ENCODE peak calls at places on chromosomes 12 and 14, in four cellular contexts. One of them, this sample, is unnamed.

GRCh38 chr12:122185079-122185478 is 2.2 kb downstream of the LRRC43 start:
- DNase-seq in HepG2: no peak
- DNase-seq in WTC11: no peak
- DNase-seq in K562: no peak
- DNase-seq in this sample: no peak

GRCh38 chr12:69070319-69071090 is 137.5 kb upstream of the CPM start:
- DNase-seq in WTC11: peak; percentile 69
- DNase-seq in HepG2: peak; percentile 56
- DNase-seq in K562: peak; percentile 66
- DNase-seq in this sample: peak; percentile 70

GRCh38 chr12:2944401-2945047 is 14.7 kb upstream of the TEAD4 start:
- DNase-seq in HepG2: peak; percentile 46
- DNase-seq in WTC11: peak; percentile 90
- DNase-seq in K562: peak; percentile 64
- DNase-seq in this sample: peak; percentile 66

GRCh38 chr12:49519574-49519936 is 19.3 kb upstream of the KCNH3 start:
- DNase-seq in WTC11: no peak
- DNase-seq in K562: no peak
- DNase-seq in HepG2: no peak
- DNase-seq in this sample: no peak

GRCh38 chr12:48968467-48968866 is 3.1 kb downstream of the WNT10B start:
- DNase-seq in WTC11: no peak
- DNase-seq in HepG2: no peak
- DNase-seq in K562: no peak
- DNase-seq in this sample: no peak

GRCh38 chr12:55720071-55720564 is at the start of gene RDH5:
- DNase-seq in HepG2: peak; percentile 83
- DNase-seq in K562: no peak
- DNase-seq in WTC11: no peak
- DNase-seq in this sample: no peak

GRCh38 chr14:32074887-32075572 is 2.1 kb upstream of the ARHGAP5 start:
- DNase-seq in WTC11: no peak
- DNase-seq in K562: no peak
- DNase-seq in HepG2: peak; percentile 23
- DNase-seq in this sample: no peak

GRCh38 chr12:57522887-57523705 is 472 bp downstream of the MBD6 start:
- DNase-seq in HepG2: no peak
- DNase-seq in K562: peak; percentile 84
- DNase-seq in WTC11: peak; percentile 72
- DNase-seq in this sample: no peak

GRCh38 chr12:22467190-22467589 is 77.2 kb downstream of the C2CD5 start:
- DNase-seq in WTC11: no peak
- DNase-seq in HepG2: no peak
- DNase-seq in K562: no peak
- DNase-seq in this sample: no peak

GRCh38 chr14:24065408-24065807 is 6.0 kb upstream of the CPNE6 start:
- DNase-seq in K562: no peak
- DNase-seq in WTC11: no peak
- DNase-seq in HepG2: no peak
- DNase-seq in this sample: no peak

GRCh38 chr12:113315358-113315757 is 19.6 kb downstream of the SLC8B1 start:
- DNase-seq in HepG2: no peak
- DNase-seq in WTC11: no peak
- DNase-seq in K562: no peak
- DNase-seq in this sample: no peak

GRCh38 chr12:87866602-87867292 is 162.5 kb downstream of the C12orf50 start:
- DNase-seq in K562: no peak
- DNase-seq in HepG2: peak; percentile 14
- DNase-seq in WTC11: no peak
- DNase-seq in this sample: peak; percentile 34

GRCh38 chr14:51304428-51304827 is 64.4 kb downstream of the TMX1 start:
- DNase-seq in WTC11: no peak
- DNase-seq in K562: no peak
- DNase-seq in HepG2: no peak
- DNase-seq in this sample: no peak

GRCh38 chr12:25089738-25090137 is 105.2 kb downstream of the DNAI7 start:
- DNase-seq in HepG2: no peak
- DNase-seq in K562: no peak
- DNase-seq in WTC11: no peak
- DNase-seq in this sample: no peak

GRCh38 chr12:47085815-47086252 is 6.1 kb upstream of the AMIGO2 start:
- DNase-seq in K562: peak; percentile 78
- DNase-seq in HepG2: peak; percentile 41
- DNase-seq in WTC11: no peak
- DNase-seq in this sample: peak; percentile 94

GRCh38 chr12:67925551-67925950 is 63.7 kb upstream of the IFNG-AS1 start:
- DNase-seq in K562: no peak
- DNase-seq in WTC11: no peak
- DNase-seq in HepG2: no peak
- DNase-seq in this sample: no peak

GRCh38 chr12:41521872-41522379 is 333.8 kb downstream of the PDZRN4 start:
- DNase-seq in WTC11: no peak
- DNase-seq in HepG2: no peak
- DNase-seq in K562: no peak
- DNase-seq in this sample: no peak

GRCh38 chr12:53506450-53506785 is 866 bp downstream of the NPFF start:
- DNase-seq in WTC11: no peak
- DNase-seq in K562: no peak
- DNase-seq in HepG2: no peak
- DNase-seq in this sample: no peak

GRCh38 chr14:64503184-64503433 is 529 bp downstream of the ZBTB25 start:
- DNase-seq in HepG2: no peak
- DNase-seq in WTC11: no peak
- DNase-seq in K562: no peak
- DNase-seq in this sample: no peak

GRCh38 chr14:76715102-76715926 is 46.0 kb upstream of the VASH1 start:
- DNase-seq in WTC11: no peak
- DNase-seq in HepG2: no peak
- DNase-seq in K562: peak; percentile 60
- DNase-seq in this sample: no peak

GRCh38 chr12:122489038-122489437 is 11.7 kb downstream of the ZCCHC8 start:
- DNase-seq in K562: peak; percentile 56
- DNase-seq in WTC11: no peak
- DNase-seq in HepG2: peak; percentile 91
- DNase-seq in this sample: no peak

GRCh38 chr12:96386794-96387193 is 13.4 kb downstream of the CDK17 start:
- DNase-seq in HepG2: no peak
- DNase-seq in K562: no peak
- DNase-seq in WTC11: no peak
- DNase-seq in this sample: no peak

GRCh38 chr12:9651265-9651729 is 18.2 kb upstream of the CLEC2D start:
- DNase-seq in K562: peak; percentile 60
- DNase-seq in HepG2: no peak
- DNase-seq in WTC11: no peak
- DNase-seq in this sample: no peak

GRCh38 chr12:128643106-128643651 is 180.6 kb downstream of the SLC15A4 start:
- DNase-seq in WTC11: no peak
- DNase-seq in HepG2: no peak
- DNase-seq in K562: no peak
- DNase-seq in this sample: no peak

GRCh38 chr12:52645120-52645761 is 6.8 kb downstream of the KRT2 start:
- DNase-seq in HepG2: no peak
- DNase-seq in WTC11: no peak
- DNase-seq in K562: peak; percentile 39
- DNase-seq in this sample: no peak

GRCh38 chr14:93281937-93282336 is 50.9 kb downstream of the BTBD7 start:
- DNase-seq in WTC11: no peak
- DNase-seq in HepG2: no peak
- DNase-seq in K562: no peak
- DNase-seq in this sample: no peak

GRCh38 chr12:105069936-105070702 is 14.1 kb downstream of the ALDH1L2 start:
- DNase-seq in K562: no peak
- DNase-seq in WTC11: no peak
- DNase-seq in HepG2: no peak
- DNase-seq in this sample: no peak

GRCh38 chr12:2183556-2184541 is 131.1 kb downstream of the CACNA1C start:
- DNase-seq in WTC11: no peak
- DNase-seq in K562: no peak
- DNase-seq in HepG2: peak; percentile 11
- DNase-seq in this sample: peak; percentile 13

GRCh38 chr14:101380512-101380911 is 180.8 kb upstream of the DIO3 start:
- DNase-seq in WTC11: no peak
- DNase-seq in K562: no peak
- DNase-seq in HepG2: no peak
- DNase-seq in this sample: no peak

GRCh38 chr14:62313228-62313627 is 551.0 kb downstream of the SNAPC1 start:
- DNase-seq in K562: no peak
- DNase-seq in WTC11: no peak
- DNase-seq in HepG2: no peak
- DNase-seq in this sample: no peak

GRCh38 chr12:9509464-9510166 is 98.1 kb downstream of the KLRB1 start:
- DNase-seq in WTC11: no peak
- DNase-seq in K562: no peak
- DNase-seq in HepG2: no peak
- DNase-seq in this sample: no peak

GRCh38 chr12:51371295-51371953 is 19.8 kb downstream of the GALNT6 start:
- DNase-seq in K562: no peak
- DNase-seq in WTC11: peak; percentile 29
- DNase-seq in HepG2: peak; percentile 84
- DNase-seq in this sample: peak; percentile 90

GRCh38 chr14:90198541-90198940 is 57.8 kb upstream of the PSMC1 start:
- DNase-seq in HepG2: no peak
- DNase-seq in WTC11: no peak
- DNase-seq in K562: no peak
- DNase-seq in this sample: no peak

GRCh38 chr12:40137252-40137651 is 31.4 kb upstream of the SLC2A13 start:
- DNase-seq in HepG2: no peak
- DNase-seq in WTC11: no peak
- DNase-seq in K562: no peak
- DNase-seq in this sample: no peak

GRCh38 chr12:26713885-26714383 is 119.1 kb downstream of the ITPR2 start:
- DNase-seq in HepG2: no peak
- DNase-seq in WTC11: no peak
- DNase-seq in K562: no peak
- DNase-seq in this sample: no peak

GRCh38 chr14:102493585-102493984 is 16.0 kb downstream of the ANKRD9 start:
- DNase-seq in HepG2: no peak
- DNase-seq in WTC11: no peak
- DNase-seq in K562: no peak
- DNase-seq in this sample: no peak

GRCh38 chr12:54870048-54870447 is 15.7 kb downstream of the MUCL1 start:
- DNase-seq in K562: no peak
- DNase-seq in WTC11: no peak
- DNase-seq in HepG2: no peak
- DNase-seq in this sample: no peak

GRCh38 chr12:117120787-117121186 is 21.6 kb upstream of the TESC start:
- DNase-seq in WTC11: no peak
- DNase-seq in K562: no peak
- DNase-seq in HepG2: no peak
- DNase-seq in this sample: no peak

GRCh38 chr12:117114784-117115183 is 15.6 kb upstream of the TESC start:
- DNase-seq in HepG2: no peak
- DNase-seq in WTC11: no peak
- DNase-seq in K562: no peak
- DNase-seq in this sample: no peak

GRCh38 chr12:117118838-117119591 is 19.8 kb upstream of the TESC start:
- DNase-seq in WTC11: peak; percentile 52
- DNase-seq in K562: no peak
- DNase-seq in HepG2: peak; percentile 44
- DNase-seq in this sample: no peak

GRCh38 chr12:117121456-117121855 is 22.2 kb upstream of the TESC start:
- DNase-seq in K562: no peak
- DNase-seq in HepG2: no peak
- DNase-seq in WTC11: no peak
- DNase-seq in this sample: no peak

GRCh38 chr12:117119592-117120198 is 20.5 kb upstream of the TESC start:
- DNase-seq in WTC11: peak; percentile 69
- DNase-seq in K562: peak; percentile 72
- DNase-seq in HepG2: peak; percentile 59
- DNase-seq in this sample: peak; percentile 72
- TF ChIP-seq HMGXB4 in WTC11: no peak
- TF ChIP-seq HMGXB4 in K562: no peak
- TF ChIP-seq HMGXB4 in HepG2: peak; percentile 55
- TF ChIP-seq HMGXB4 in this sample: no peak

DNA sequence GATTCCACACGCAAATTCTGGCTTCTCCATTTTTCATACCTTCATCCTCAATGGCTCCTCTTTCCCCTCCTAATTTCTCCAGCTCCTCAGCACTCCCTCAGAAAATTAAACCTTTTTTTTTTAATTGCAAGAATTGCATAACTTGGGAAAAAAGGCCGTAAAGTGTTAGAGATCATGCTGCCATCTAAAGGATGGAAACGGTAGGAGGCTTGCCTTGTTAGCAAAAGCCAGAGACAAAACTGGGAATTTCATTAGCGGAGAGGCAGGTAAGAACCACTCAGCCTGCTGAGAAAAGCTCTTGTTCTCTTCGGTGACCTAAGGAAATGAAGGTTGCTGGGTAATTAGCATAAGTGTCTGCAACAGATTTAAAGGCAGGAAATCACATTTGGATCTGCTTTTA is 204.3 kb downstream of the AEBP2 start:
- DNase-seq in WTC11: no peak
- DNase-seq in K562: peak; percentile 3
- DNase-seq in HepG2: peak; percentile 5
- DNase-seq in this sample: peak; percentile 69
- TF ChIP-seq HMGXB4 in WTC11: no peak
- TF ChIP-seq HMGXB4 in K562: no peak
- TF ChIP-seq HMGXB4 in HepG2: no peak
- TF ChIP-seq HMGXB4 in this sample: no peak

GRCh38 chr14:86782092-86782580 is 1210.8 kb downstream of the GALC start:
- DNase-seq in K562: no peak
- DNase-seq in WTC11: no peak
- DNase-seq in HepG2: no peak
- DNase-seq in this sample: no peak
- TF ChIP-seq HMGXB4 in K562: no peak
- TF ChIP-seq HMGXB4 in WTC11: no peak
- TF ChIP-seq HMGXB4 in HepG2: no peak
- TF ChIP-seq HMGXB4 in this sample: no peak

GRCh38 chr14:70653662-70654061 is 11.9 kb downstream of the TTC9 start:
- DNase-seq in HepG2: no peak
- DNase-seq in K562: no peak
- DNase-seq in WTC11: no peak
- DNase-seq in this sample: no peak

GRCh38 chr14:70652871-70653270 is 11.2 kb downstream of the TTC9 start:
- DNase-seq in WTC11: no peak
- DNase-seq in K562: no peak
- DNase-seq in HepG2: no peak
- DNase-seq in this sample: no peak

GRCh38 chr14:70658899-70659298 is 17.2 kb downstream of the TTC9 start:
- DNase-seq in HepG2: no peak
- DNase-seq in K562: no peak
- DNase-seq in WTC11: no peak
- DNase-seq in this sample: no peak

GRCh38 chr14:70654609-70655008 is 12.9 kb downstream of the TTC9 start:
- DNase-seq in K562: no peak
- DNase-seq in HepG2: no peak
- DNase-seq in WTC11: no peak
- DNase-seq in this sample: no peak

GRCh38 chr14:70655110-70655826 is 13.6 kb downstream of the TTC9 start:
- DNase-seq in K562: no peak
- DNase-seq in HepG2: no peak
- DNase-seq in WTC11: peak; percentile 59
- DNase-seq in this sample: no peak
- TF ChIP-seq HMGXB4 in K562: no peak
- TF ChIP-seq HMGXB4 in HepG2: no peak
- TF ChIP-seq HMGXB4 in WTC11: no peak
- TF ChIP-seq HMGXB4 in this sample: no peak

This sample was measured in A549.